ENCODE peak calls at places on chromosomes 13 and 19, in four cellular contexts. E, L, R and Y are unnamed samples.

GRCh38 chr13:43894438-43894837 is 14.7 kb downstream of the LACC1 start:
- DNase-seq in E (no peak), L (no peak), R (no peak), Y (no peak)

GRCh38 chr13:111328111-111328802 is 7.8 kb downstream of the TEX29 start:
- DNase-seq in L (peak; percentile 48), R (no peak), E (no peak), Y (no peak)

GRCh38 chr13:114108141-114108761 is 24.2 kb downstream of the RASA3 start:
- DNase-seq in L (peak; percentile 57), R (no peak), E (peak; percentile 5), Y (no peak)

GRCh38 chr19:11887618-11888531 is at the start of gene ZNF69:
- DNase-seq in L (peak; percentile 92), R (no peak), E (peak; percentile 94), Y (peak; percentile 76)

GRCh38 chr13:32473650-32474049 is 45.7 kb upstream of the N4BP2L1 start:
- DNase-seq in R (no peak), E (no peak), L (no peak), Y (no peak)

GRCh38 chr13:72208112-72208645 is 341.2 kb upstream of the DACH1 start:
- DNase-seq in E (no peak), R (no peak), L (no peak), Y (no peak)

GRCh38 chr13:52695856-52696255 is 43.2 kb downstream of the SUGT1 start:
- DNase-seq in E (no peak), R (no peak), L (no peak), Y (no peak)

GRCh38 chr13:50919291-50919690 is 9.7 kb downstream of the RNASEH2B start:
- DNase-seq in E (no peak), R (no peak), L (no peak), Y (no peak)

GRCh38 chr19:41575998-41576397 is at the start of gene CEACAM21:
- DNase-seq in L (no peak), R (no peak), E (peak; percentile 66), Y (no peak)

GRCh38 chr13:63110431-63110830 is 1694.8 kb upstream of the PCDH20 start:
- DNase-seq in R (no peak), E (no peak), L (no peak), Y (no peak)

GRCh38 chr13:30685320-30685859 is 50.0 kb upstream of the ALOX5AP start:
- DNase-seq in L (no peak), R (no peak), E (peak; percentile 38), Y (no peak)

GRCh38 chr19:42479736-42480135 is 37.0 kb upstream of the CXCL17 start:
- DNase-seq in L (no peak), E (no peak), R (no peak), Y (no peak)

GRCh38 chr19:11355160-11356073 is at the start of gene PLPPR2:
- DNase-seq in R (peak; percentile 82), E (peak; percentile 93), L (peak; percentile 96), Y (peak; percentile 93)

GRCh38 chr13:75263741-75264407 is 218.1 kb downstream of the TBC1D4 start:
- DNase-seq in E (no peak), R (no peak), L (no peak), Y (no peak)

GRCh38 chr13:33015791-33016323 is 366 bp upstream of the KL start:
- DNase-seq in R (no peak), E (peak; percentile 47), L (peak; percentile 64), Y (peak; percentile 51)

GRCh38 chr19:34145741-34146202 is 26.5 kb upstream of the LSM14A start:
- DNase-seq in L (no peak), R (peak; percentile 33), E (peak; percentile 38), Y (no peak)

GRCh38 chr13:113369189-113369588 is 5.3 kb upstream of the GRTP1 start:
- DNase-seq in L (no peak), R (no peak), E (no peak), Y (no peak)

GRCh38 chr19:3516675-3517207 is 10.6 kb downstream of the FZR1 start:
- DNase-seq in E (peak; percentile 58), L (no peak), R (no peak), Y (no peak)

GRCh38 chr13:102847272-102848234 is 1.7 kb downstream of the ERCC5 start:
- DNase-seq in L (no peak), R (peak; percentile 19), E (no peak), Y (no peak)

GRCh38 chr13:51645154-51645650 is 60.9 kb downstream of the WDFY2 start:
- DNase-seq in E (no peak), L (no peak), R (no peak), Y (no peak)

GRCh38 chr19:58229255-58229639 is 533 bp downstream of the ZNF544 start:
- DNase-seq in E (no peak), L (no peak), R (no peak), Y (no peak)

GRCh38 chr19:51365211-51366049 is 758 bp downstream of the ETFB start:
- DNase-seq in E (peak; percentile 45), R (no peak), L (no peak), Y (no peak)

GRCh38 chr13:24742986-24743385 is 21.0 kb upstream of the RNF17 start:
- DNase-seq in R (no peak), L (no peak), E (no peak), Y (no peak)

GRCh38 chr13:30803791-30804190 is 68.4 kb downstream of the ALOX5AP start:
- DNase-seq in E (no peak), R (no peak), L (no peak), Y (no peak)

GRCh38 chr13:75776550-75776949 is 140.4 kb downstream of the LMO7 start:
- DNase-seq in R (no peak), E (no peak), L (no peak), Y (no peak)

GRCh38 chr13:100636441-100636840 is 38.2 kb downstream of the TMTC4 start:
- DNase-seq in E (no peak), L (no peak), R (no peak), Y (no peak)

GRCh38 chr19:18951721-18952281 is 10.8 kb upstream of the HOMER3 start:
- DNase-seq in E (no peak), L (no peak), R (no peak), Y (no peak)

GRCh38 chr19:15195987-15196682 is 4.7 kb downstream of the NOTCH3 start:
- DNase-seq in L (peak; percentile 85), R (peak; percentile 73), E (peak; percentile 88), Y (peak; percentile 80)

GRCh38 chr13:101449971-101450748 is 2.3 kb upstream of the ITGBL1 start:
- DNase-seq in R (peak; percentile 42), L (no peak), E (no peak), Y (peak; percentile 32)

GRCh38 chr13:99425485-99426341 is 75.6 kb upstream of the TM9SF2 start:
- DNase-seq in L (no peak), R (no peak), E (peak; percentile 64), Y (no peak)

GRCh38 chr13:102484329-102484728 is 82.5 kb upstream of the FGF14 start:
- DNase-seq in E (no peak), L (no peak), R (no peak), Y (no peak)

DNA sequence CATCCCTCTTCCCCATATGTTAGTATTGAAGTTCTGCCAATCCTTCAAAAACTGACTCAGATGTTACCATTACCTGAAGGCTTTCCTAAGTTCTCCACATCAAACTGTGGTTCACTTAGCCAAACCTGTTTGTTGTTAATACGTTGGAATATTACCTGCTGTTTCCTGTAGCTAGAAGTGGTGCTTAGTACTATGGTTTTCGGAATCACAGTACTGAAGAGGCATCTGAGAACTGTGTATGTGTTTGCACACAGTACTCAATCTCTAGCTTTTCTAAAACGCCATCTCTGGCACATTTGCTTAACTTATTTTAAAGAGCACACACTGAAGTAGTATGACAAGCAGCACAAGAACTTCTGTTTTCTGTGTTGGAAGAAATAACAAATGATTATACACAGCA is 248.2 kb downstream of the SHISA2 start:
- DNase-seq in L (no peak), R (no peak), E (no peak), Y (no peak)
- TF ChIP-seq POLR2A in L (no peak), R (no peak), E (no peak), Y (no peak)

GRCh38 chr19:531753-532571 is at the start of gene CDC34:
- DNase-seq in R (no peak), L (no peak), E (peak; percentile 26), Y (no peak)

GRCh38 chr19:532578-533484 is 1.3 kb downstream of the CDC34 start:
- DNase-seq in R (peak; percentile 51), L (peak; percentile 83), E (peak; percentile 68), Y (peak; percentile 70)

GRCh38 chr19:535017-535835 is 3.7 kb downstream of the CDC34 start:
- DNase-seq in R (no peak), E (peak; percentile 16), L (no peak), Y (no peak)

GRCh38 chr19:534088-534487 is 2.5 kb downstream of the CDC34 start:
- DNase-seq in L (no peak), E (peak; percentile 14), R (no peak), Y (no peak)

DNA sequence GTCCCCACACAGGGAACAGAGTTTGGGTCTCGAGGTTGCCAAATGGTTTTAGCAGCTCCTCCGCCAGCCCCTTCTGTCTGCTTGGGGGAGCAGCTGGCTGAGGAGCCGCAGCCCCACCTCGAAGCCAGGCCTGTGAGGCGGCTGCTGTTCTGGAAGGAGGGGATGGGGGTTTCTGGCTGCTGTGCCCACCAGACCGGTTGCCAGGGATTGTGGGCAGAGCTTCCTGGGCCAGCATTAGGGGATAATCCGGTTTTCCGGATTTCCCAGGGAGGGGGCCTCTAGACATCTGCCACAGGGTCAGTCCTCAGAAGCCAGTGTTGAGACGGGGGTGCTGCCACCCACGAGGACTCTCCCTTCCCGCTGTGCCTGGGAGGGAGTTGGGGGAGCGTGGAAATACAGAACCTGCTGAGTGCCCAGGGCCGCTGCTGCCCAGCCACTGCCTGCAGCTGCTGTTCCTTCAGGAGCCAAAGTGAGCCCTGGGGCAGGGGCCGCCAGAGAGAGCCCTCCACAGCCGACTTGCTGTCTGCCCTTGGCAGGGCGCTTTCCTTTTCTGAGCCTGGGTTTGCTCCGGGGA is 2.0 kb downstream of the CDC34 start:
- DNase-seq in E (no peak), R (no peak), L (no peak), Y (no peak)
- H3K27ac ChIP-seq in E (peak overlapping the region; percentile 99), R (peak overlapping the region; percentile 96), L (peak overlapping the region; percentile 83), Y (peak overlapping the region; percentile 84)

DNA sequence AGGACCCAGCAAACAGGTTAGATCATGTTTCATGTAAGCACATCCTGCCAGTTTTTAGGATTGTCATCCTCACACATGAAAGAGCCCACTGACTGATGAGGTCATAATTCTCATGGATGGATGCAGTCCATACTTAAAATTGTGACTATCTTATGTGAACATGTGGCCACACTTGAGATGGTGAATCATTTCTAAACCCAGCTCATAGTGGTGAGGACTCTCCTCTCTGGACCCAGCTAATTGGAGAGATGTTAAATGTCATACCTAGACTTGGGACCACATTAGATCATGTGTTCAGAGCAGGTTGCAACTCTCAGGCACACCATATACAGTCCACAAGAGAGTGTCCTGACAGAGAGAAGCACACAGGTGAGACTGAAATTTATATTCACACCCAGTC is 24.8 kb upstream of the ZNF254 start:
- DNase-seq in E (no peak), L (no peak), R (no peak), Y (no peak)
- TF ChIP-seq POLR2AphosphoS5 in E (no peak), L (no peak), R (no peak), Y (no peak)

DNA sequence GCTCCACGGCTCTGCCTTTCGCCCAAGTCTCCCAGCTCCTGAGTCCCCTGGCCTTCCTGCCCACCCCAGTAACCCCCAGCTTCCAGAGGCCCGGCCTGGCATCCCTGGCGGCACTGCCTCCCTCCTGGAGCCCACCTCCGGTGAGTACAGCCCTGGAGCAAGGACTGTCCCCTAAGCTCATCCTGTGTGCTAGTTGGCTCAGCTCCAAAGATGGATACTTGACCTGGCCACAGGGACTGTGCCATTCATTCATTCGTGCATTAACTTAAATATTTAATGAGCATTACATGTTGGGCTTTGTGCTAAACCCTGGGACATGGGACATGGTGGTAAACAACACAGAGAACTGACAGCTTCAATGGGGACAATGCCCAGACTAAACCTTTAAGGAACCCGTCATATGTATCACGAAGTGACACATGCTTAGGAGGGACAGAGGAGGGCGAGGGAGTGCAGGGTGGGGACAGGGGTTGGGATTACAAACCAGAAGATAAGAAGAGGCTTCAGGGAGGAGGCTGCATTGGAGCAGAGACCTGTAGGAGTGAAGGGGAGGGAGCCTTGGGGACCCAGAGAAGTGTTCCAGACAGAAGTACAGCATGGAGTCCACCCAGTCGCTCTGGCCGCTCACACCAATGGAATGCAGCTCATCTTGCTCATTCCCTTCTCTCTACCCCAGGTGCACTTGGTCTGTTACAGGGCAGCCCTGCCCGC is 6.9 kb upstream of the OVOL3 start:
- DNase-seq in R (no peak), E (no peak), L (no peak), Y (no peak)
- TF ChIP-seq POLR2A in R (no peak), E (no peak), L (no peak), Y (no peak)